ENCODE peak calls at places on chromosomes 13 and 19, in five cellular contexts. J is C1 segment of cervical spinal cord, Z is cardiac fibroblast, O is ovary, W is left ventricle myocardium inferior. P is an unnamed sample.

GRCh38 chr13:28657784-28658538 is 969 bp upstream of the POMP start:
- DNase-seq in J (no peak), Z (peak; percentile 61), O (no peak), W (no peak), P (no peak)

GRCh38 chr19:15640294-15640903 is at the start of gene CYP4F3:
- DNase-seq in J (no peak), Z (no peak), O (peak; percentile 47), W (peak; percentile 74), P (peak; percentile 90)

GRCh38 chr13:93956416-93956815 is 523.1 kb downstream of the DCT start:
- DNase-seq in J (no peak), Z (no peak), O (no peak), W (no peak), P (no peak)

GRCh38 chr13:97627566-97627965 is 193.6 kb downstream of the RAP2A start:
- DNase-seq in J (no peak), Z (peak; percentile 82), O (no peak), W (peak; percentile 43), P (peak; percentile 68)

GRCh38 chr19:34316741-34317241 is 48.2 kb upstream of the GPI start:
- DNase-seq in J (no peak), Z (peak; percentile 68), O (no peak), W (no peak), P (no peak)

GRCh38 chr19:41563847-41564514 is 12.0 kb upstream of the CEACAM21 start:
- DNase-seq in J (no peak), Z (no peak), O (no peak), W (no peak), P (no peak)

GRCh38 chr19:49767380-49767779 is 579 bp downstream of the AP2A1 start:
- DNase-seq in J (no peak), Z (no peak), O (no peak), W (no peak), P (no peak)

GRCh38 chr19:31527443-31527842 is 178.2 kb upstream of the TSHZ3 start:
- DNase-seq in J (no peak), Z (no peak), O (no peak), W (no peak), P (no peak)

GRCh38 chr13:59835569-59835968 is 328.2 kb downstream of the DIAPH3 start:
- DNase-seq in J (no peak), Z (no peak), O (no peak), W (no peak), P (no peak)

GRCh38 chr19:55447421-55448174 is 4.5 kb upstream of the SHISA7 start:
- DNase-seq in J (peak; percentile 29), Z (peak; percentile 30), O (no peak), W (no peak), P (peak; percentile 51)

GRCh38 chr13:78657699-78658629 is 991 bp downstream of the OBI1 start:
- DNase-seq in J (no peak), Z (peak; percentile 33), O (no peak), W (no peak), P (no peak)

GRCh38 chr19:1280588-1281269 is 4.9 kb upstream of the EFNA2 start:
- DNase-seq in J (no peak), Z (no peak), O (no peak), W (no peak), P (no peak)